ENCODE peak calls at places on chromosomes 16 and 17, in six cellular contexts. One of them, this sample, is unnamed.

GRCh38 chr16:11650641-11651591 is 17.3 kb upstream of the SNN start:
- DNase-seq in SHP77 treated with DMSO at 0.1 percent for 48 hours: no peak
- DNase-seq in iPS-NIHi11: peak
- DNase-seq in NCI-H1048: no peak
- DNase-seq in amniotic stem cell: no peak
- DNase-seq in breast epithelium: no peak
- DNase-seq in this sample: no peak

GRCh38 chr16:543301-544164 is 16.0 kb downstream of the CAPN15 start:
- DNase-seq in iPS-NIHi11: no peak
- DNase-seq in SHP77 treated with DMSO at 0.1 percent for 48 hours: no peak
- DNase-seq in NCI-H1048: no peak
- DNase-seq in amniotic stem cell: no peak
- DNase-seq in breast epithelium: no peak
- DNase-seq in this sample: no peak

GRCh38 chr17:1109606-1110523 is 69.9 kb downstream of the ABR start:
- DNase-seq in iPS-NIHi11: peak
- DNase-seq in NCI-H1048: no peak
- DNase-seq in amniotic stem cell: no peak
- DNase-seq in breast epithelium: no peak
- DNase-seq in SHP77 treated with DMSO at 0.1 percent for 48 hours: no peak
- DNase-seq in this sample: no peak

GRCh38 chr17:67289174-67289876 is 44.3 kb upstream of the HELZ start:
- DNase-seq in NCI-H1048: no peak
- DNase-seq in breast epithelium: peak
- DNase-seq in iPS-NIHi11: no peak
- DNase-seq in SHP77 treated with DMSO at 0.1 percent for 48 hours: peak
- DNase-seq in amniotic stem cell: no peak
- DNase-seq in this sample: peak

GRCh38 chr17:40122466-40122943 is 734 bp downstream of the MSL1 start:
- DNase-seq in SHP77 treated with DMSO at 0.1 percent for 48 hours: no peak
- DNase-seq in breast epithelium: no peak
- DNase-seq in amniotic stem cell: no peak
- DNase-seq in NCI-H1048: no peak
- DNase-seq in iPS-NIHi11: peak
- DNase-seq in this sample: no peak

GRCh38 chr17:40419559-40420331 is 2.0 kb upstream of the TOP2A start:
- DNase-seq in NCI-H1048: no peak
- DNase-seq in breast epithelium: no peak
- DNase-seq in amniotic stem cell: no peak
- DNase-seq in iPS-NIHi11: no peak
- DNase-seq in SHP77 treated with DMSO at 0.1 percent for 48 hours: no peak
- DNase-seq in this sample: no peak

GRCh38 chr17:9729034-9729650 is 62.2 kb downstream of the DHRS7C start:
- DNase-seq in SHP77 treated with DMSO at 0.1 percent for 48 hours: peak
- DNase-seq in amniotic stem cell: no peak
- DNase-seq in NCI-H1048: peak
- DNase-seq in breast epithelium: no peak
- DNase-seq in iPS-NIHi11: peak
- DNase-seq in this sample: no peak

GRCh38 chr17:39402890-39403605 is 1.6 kb upstream of the FBXL20 start:
- DNase-seq in NCI-H1048: no peak
- DNase-seq in SHP77 treated with DMSO at 0.1 percent for 48 hours: no peak
- DNase-seq in breast epithelium: peak
- DNase-seq in amniotic stem cell: no peak
- DNase-seq in iPS-NIHi11: no peak
- DNase-seq in this sample: no peak

GRCh38 chr16:10828851-10829331 is 10.3 kb upstream of the TVP23A start:
- DNase-seq in SHP77 treated with DMSO at 0.1 percent for 48 hours: peak
- DNase-seq in breast epithelium: peak
- DNase-seq in amniotic stem cell: peak
- DNase-seq in iPS-NIHi11: peak
- DNase-seq in NCI-H1048: no peak
- DNase-seq in this sample: peak

GRCh38 chr16:51045186-51045585 is 105.9 kb downstream of the SALL1 start:
- DNase-seq in amniotic stem cell: no peak
- DNase-seq in breast epithelium: no peak
- DNase-seq in NCI-H1048: no peak
- DNase-seq in SHP77 treated with DMSO at 0.1 percent for 48 hours: no peak
- DNase-seq in iPS-NIHi11: no peak
- DNase-seq in this sample: no peak

GRCh38 chr16:5078626-5079025 is 7.0 kb downstream of the ALG1 start:
- DNase-seq in iPS-NIHi11: no peak
- DNase-seq in NCI-H1048: no peak
- DNase-seq in SHP77 treated with DMSO at 0.1 percent for 48 hours: no peak
- DNase-seq in breast epithelium: no peak
- DNase-seq in amniotic stem cell: no peak
- DNase-seq in this sample: no peak

GRCh38 chr17:56939869-56940484 is 20.9 kb downstream of the COIL start:
- DNase-seq in amniotic stem cell: peak
- DNase-seq in SHP77 treated with DMSO at 0.1 percent for 48 hours: peak
- DNase-seq in breast epithelium: no peak
- DNase-seq in NCI-H1048: no peak
- DNase-seq in iPS-NIHi11: peak
- DNase-seq in this sample: no peak

GRCh38 chr16:74929636-74930035 is 55.3 kb downstream of the WDR59 start:
- DNase-seq in SHP77 treated with DMSO at 0.1 percent for 48 hours: no peak
- DNase-seq in iPS-NIHi11: no peak
- DNase-seq in breast epithelium: no peak
- DNase-seq in amniotic stem cell: no peak
- DNase-seq in NCI-H1048: no peak
- DNase-seq in this sample: no peak

GRCh38 chr17:4541328-4542002 is 13.7 kb downstream of the MYBBP1A start:
- DNase-seq in amniotic stem cell: no peak
- DNase-seq in iPS-NIHi11: no peak
- DNase-seq in breast epithelium: no peak
- DNase-seq in NCI-H1048: no peak
- DNase-seq in SHP77 treated with DMSO at 0.1 percent for 48 hours: no peak
- DNase-seq in this sample: no peak

GRCh38 chr17:81398170-81398854 is 3.1 kb downstream of the BAHCC1 start:
- DNase-seq in iPS-NIHi11: no peak
- DNase-seq in amniotic stem cell: no peak
- DNase-seq in breast epithelium: no peak
- DNase-seq in NCI-H1048: no peak
- DNase-seq in SHP77 treated with DMSO at 0.1 percent for 48 hours: no peak
- DNase-seq in this sample: no peak

GRCh38 chr17:10155334-10156081 is 42.9 kb downstream of the GAS7 start:
- DNase-seq in amniotic stem cell: no peak
- DNase-seq in breast epithelium: no peak
- DNase-seq in iPS-NIHi11: no peak
- DNase-seq in SHP77 treated with DMSO at 0.1 percent for 48 hours: no peak
- DNase-seq in NCI-H1048: no peak
- DNase-seq in this sample: no peak

GRCh38 chr17:40443988-40444899 is 994 bp downstream of the IGFBP4 start:
- DNase-seq in iPS-NIHi11: no peak
- DNase-seq in breast epithelium: no peak
- DNase-seq in amniotic stem cell: no peak
- DNase-seq in SHP77 treated with DMSO at 0.1 percent for 48 hours: no peak
- DNase-seq in NCI-H1048: no peak
- DNase-seq in this sample: no peak

GRCh38 chr16:58280846-58281301 is 14.0 kb downstream of the PRSS54 start:
- DNase-seq in NCI-H1048: no peak
- DNase-seq in breast epithelium: no peak
- DNase-seq in iPS-NIHi11: peak
- DNase-seq in SHP77 treated with DMSO at 0.1 percent for 48 hours: no peak
- DNase-seq in amniotic stem cell: no peak
- DNase-seq in this sample: no peak

This sample was measured in esophagus muscularis mucosa.